ENCODE peak calls at places on chromosomes 4 and X, in seven cellular contexts. N is NCI-H82; U is stimulated activated naive CD8-positive, alpha-beta T cell treated with anti-CD3 and anti-CD28 coated beads, Interleukin-15, amount 100 ng/mL, for 72 hours; I is left cardiac atrium; D is HS-5; M is M059J; B is kidney epithelial cell. C is an unnamed sample.

GRCh38 chrX:96721398-96721797 is 36.8 kb downstream of the DIAPH2 start:
- DNase-seq in N (no peak), U (no peak), I (no peak), D (no peak), M (peak; percentile 0), B (no peak), C (no peak)

GRCh38 chr4:48490680-48491513 is 845 bp downstream of the ZAR1 start:
- DNase-seq in N (no peak), U (no peak), I (no peak), D (no peak), M (no peak), B (no peak), C (no peak)

GRCh38 chrX:45850775-45851433 is 650.2 kb upstream of the DIPK2B start:
- DNase-seq in N (peak; percentile 64), U (peak; percentile 38), I (peak; percentile 25), D (no peak), M (peak; percentile 60), B (no peak), C (no peak)

GRCh38 chr4:76665139-76665538 is 230.1 kb downstream of the SHROOM3 start:
- DNase-seq in N (no peak), U (no peak), I (no peak), D (peak; percentile 56), M (peak; percentile 80), B (no peak), C (no peak)

GRCh38 chr4:89829470-89830138 is 7.4 kb downstream of the SNCA start:
- DNase-seq in N (no peak), U (peak; percentile 72), I (peak; percentile 26), D (no peak), M (no peak), B (no peak), C (no peak)

GRCh38 chr4:24971192-24971591 is 58.4 kb upstream of the CCDC149 start:
- DNase-seq in N (no peak), U (no peak), I (no peak), D (no peak), M (peak; percentile 13), B (peak; percentile 54), C (no peak)

GRCh38 chrX:27966492-27966891 is 14.8 kb downstream of the DCAF8L1 start:
- DNase-seq in N (no peak), U (no peak), I (no peak), D (no peak), M (no peak), B (no peak), C (no peak)

GRCh38 chr4:47913858-47914218 is 545 bp downstream of the NFXL1 start:
- DNase-seq in N (peak; percentile 53), U (no peak), I (peak; percentile 47), D (no peak), M (peak; percentile 28), B (no peak), C (no peak)

GRCh38 chr4:110503588-110504435 is 27.9 kb downstream of the ENPEP start:
- DNase-seq in N (no peak), U (no peak), I (no peak), D (no peak), M (no peak), B (no peak), C (no peak)

GRCh38 chrX:42869659-42870476 is 91.9 kb upstream of the PPP1R2C start:
- DNase-seq in N (no peak), U (peak; percentile 28), I (no peak), D (no peak), M (no peak), B (no peak), C (no peak)

GRCh38 chrX:43225626-43226328 is 430.3 kb upstream of the MAOA start:
- DNase-seq in N (no peak), U (no peak), I (no peak), D (no peak), M (no peak), B (no peak), C (no peak)

GRCh38 chr4:179624768-179625181 is 2182.5 kb upstream of the AGA start:
- DNase-seq in N (no peak), U (no peak), I (no peak), D (peak; percentile 65), M (peak; percentile 85), B (peak; percentile 37), C (peak; percentile 59)

GRCh38 chrX:39613508-39613921 is 484.2 kb downstream of the BCOR start:
- DNase-seq in N (peak; percentile 82), U (no peak), I (no peak), D (no peak), M (peak; percentile 51), B (peak; percentile 49), C (no peak)

GRCh38 chr4:105586638-105587328 is 34.4 kb downstream of the ARHGEF38 start:
- DNase-seq in N (no peak), U (no peak), I (no peak), D (no peak), M (no peak), B (no peak), C (no peak)

GRCh38 chr4:102168580-102168979 is 176.7 kb downstream of the SLC39A8 start:
- DNase-seq in N (peak; percentile 29), U (no peak), I (no peak), D (no peak), M (no peak), B (no peak), C (no peak)

GRCh38 chrX:37871626-37872302 is 24.4 kb upstream of the DYNLT3 start:
- DNase-seq in N (no peak), U (no peak), I (peak; percentile 45), D (peak; percentile 79), M (peak; percentile 93), B (peak; percentile 62), C (peak; percentile 78)

GRCh38 chr4:109559983-109560686 is at the start of gene MCUB:
- DNase-seq in N (peak; percentile 78), U (peak; percentile 96), I (peak; percentile 93), D (peak; percentile 65), M (peak; percentile 88), B (peak; percentile 56), C (peak; percentile 49)

GRCh38 chr4:117001077-117001476 is 84.3 kb downstream of the TRAM1L1 start:
- DNase-seq in N (peak; percentile 71), U (no peak), I (no peak), D (no peak), M (no peak), B (no peak), C (no peak)

GRCh38 chr4:138907174-138907573 is 108.4 kb upstream of the NOCT start:
- DNase-seq in N (no peak), U (no peak), I (no peak), D (no peak), M (no peak), B (no peak), C (no peak)

GRCh38 chr4:181956502-181956901 is 286.7 kb upstream of the TENM3 start:
- DNase-seq in N (no peak), U (no peak), I (no peak), D (no peak), M (no peak), B (no peak), C (no peak)

GRCh38 chrX:3046253-3046909 is 5.1 kb downstream of the ARSF start:
- DNase-seq in N (no peak), U (no peak), I (no peak), D (no peak), M (peak; percentile 56), B (no peak), C (no peak)

GRCh38 chr4:184805462-184806245 is 20.1 kb downstream of the ACSL1 start:
- DNase-seq in N (peak; percentile 56), U (no peak), I (peak; percentile 82), D (no peak), M (no peak), B (no peak), C (no peak)

GRCh38 chr4:108172780-108173598 is 4.3 kb upstream of the LEF1 start:
- DNase-seq in N (peak; percentile 30), U (peak; percentile 74), I (peak; percentile 55), D (no peak), M (peak; percentile 77), B (no peak), C (no peak)

GRCh38 chrX:109533631-109534030 is 3.0 kb upstream of the NXT2 start:
- DNase-seq in N (no peak), U (no peak), I (no peak), D (peak; percentile 19), M (peak; percentile 14), B (no peak), C (peak; percentile 4)

GRCh38 chrX:151279161-151279560 is 102.8 kb downstream of the GPR50 start:
- DNase-seq in N (peak; percentile 4), U (no peak), I (no peak), D (no peak), M (no peak), B (no peak), C (no peak)

GRCh38 chr4:158080354-158080753 is 92.5 kb downstream of the GASK1B start:
- DNase-seq in N (no peak), U (no peak), I (no peak), D (no peak), M (no peak), B (no peak), C (no peak)

GRCh38 chrX:47843363-47843762 is 6.7 kb downstream of the ZNF81 start:
- DNase-seq in N (no peak), U (no peak), I (no peak), D (no peak), M (peak; percentile 52), B (no peak), C (no peak)

GRCh38 chr4:184952522-184952921 is 65.8 kb upstream of the HELT start:
- DNase-seq in N (no peak), U (no peak), I (no peak), D (no peak), M (no peak), B (no peak), C (no peak)

GRCh38 chr4:56389558-56389957 is 2.3 kb upstream of the AASDH start:
- DNase-seq in N (no peak), U (no peak), I (no peak), D (no peak), M (no peak), B (no peak), C (no peak)

GRCh38 chr4:185902654-185903053 is 90.7 kb upstream of the SORBS2 start:
- DNase-seq in N (no peak), U (no peak), I (no peak), D (no peak), M (no peak), B (peak; percentile 87), C (no peak)

GRCh38 chr4:75919914-75920313 is 17.7 kb upstream of the PPEF2 start:
- DNase-seq in N (no peak), U (no peak), I (peak; percentile 26), D (no peak), M (peak; percentile 21), B (no peak), C (no peak)

GRCh38 chr4:23213198-23213597 is 520.5 kb downstream of the GBA3 start:
- DNase-seq in N (no peak), U (no peak), I (no peak), D (no peak), M (peak; percentile 4), B (no peak), C (no peak)

C was measured in non-pigmented ciliary epithelial cell.